ENCODE peak calls at places on chromosome 2, in six cellular contexts. X is GM23248, U is neuronal stem cell, F is trophoblast cell, I is neural progenitor cell, G is OCI-LY7. D is an unnamed sample.

GRCh38 chr2:240604291-240604938 is 17.9 kb downstream of the CAPN10 start:
- DNase-seq in G (peak), X (peak), F (peak), I (peak), U (no peak), D (peak)

GRCh38 chr2:122055541-122055940 is 300.1 kb downstream of the TSN start:
- DNase-seq in G (no peak), I (no peak), X (no peak), U (no peak), F (no peak), D (no peak)

GRCh38 chr2:208025814-208026184 is 472 bp upstream of the PLEKHM3 start:
- DNase-seq in F (no peak), X (no peak), G (peak), U (no peak), I (peak), D (no peak)

GRCh38 chr2:203804766-203805484 is 62.6 kb upstream of the CTLA4 start:
- DNase-seq in G (no peak), U (no peak), X (peak), F (no peak), I (no peak), D (no peak)

GRCh38 chr2:95058466-95058988 is 33.0 kb downstream of the MAL start:
- DNase-seq in F (no peak), I (no peak), G (no peak), X (no peak), U (no peak), D (no peak)

GRCh38 chr2:103445356-103445755 is 683.5 kb downstream of the TMEM182 start:
- DNase-seq in I (no peak), G (no peak), F (no peak), X (no peak), U (no peak), D (no peak)

GRCh38 chr2:190354003-190354690 is 10.8 kb downstream of the INPP1 start:
- DNase-seq in U (no peak), G (no peak), F (no peak), I (no peak), X (peak), D (no peak)

GRCh38 chr2:5148392-5149085 is 543.6 kb upstream of the SOX11 start:
- DNase-seq in F (no peak), X (no peak), G (no peak), U (no peak), I (no peak), D (no peak)

GRCh38 chr2:24245986-24246779 is 71.3 kb downstream of the FAM228A start:
- DNase-seq in G (no peak), F (no peak), I (no peak), X (peak), U (no peak), D (no peak)

GRCh38 chr2:38076250-38076709 is 329 bp upstream of the CYP1B1 start:
- DNase-seq in G (no peak), F (peak), X (peak), U (peak), I (peak), D (peak)

DNA sequence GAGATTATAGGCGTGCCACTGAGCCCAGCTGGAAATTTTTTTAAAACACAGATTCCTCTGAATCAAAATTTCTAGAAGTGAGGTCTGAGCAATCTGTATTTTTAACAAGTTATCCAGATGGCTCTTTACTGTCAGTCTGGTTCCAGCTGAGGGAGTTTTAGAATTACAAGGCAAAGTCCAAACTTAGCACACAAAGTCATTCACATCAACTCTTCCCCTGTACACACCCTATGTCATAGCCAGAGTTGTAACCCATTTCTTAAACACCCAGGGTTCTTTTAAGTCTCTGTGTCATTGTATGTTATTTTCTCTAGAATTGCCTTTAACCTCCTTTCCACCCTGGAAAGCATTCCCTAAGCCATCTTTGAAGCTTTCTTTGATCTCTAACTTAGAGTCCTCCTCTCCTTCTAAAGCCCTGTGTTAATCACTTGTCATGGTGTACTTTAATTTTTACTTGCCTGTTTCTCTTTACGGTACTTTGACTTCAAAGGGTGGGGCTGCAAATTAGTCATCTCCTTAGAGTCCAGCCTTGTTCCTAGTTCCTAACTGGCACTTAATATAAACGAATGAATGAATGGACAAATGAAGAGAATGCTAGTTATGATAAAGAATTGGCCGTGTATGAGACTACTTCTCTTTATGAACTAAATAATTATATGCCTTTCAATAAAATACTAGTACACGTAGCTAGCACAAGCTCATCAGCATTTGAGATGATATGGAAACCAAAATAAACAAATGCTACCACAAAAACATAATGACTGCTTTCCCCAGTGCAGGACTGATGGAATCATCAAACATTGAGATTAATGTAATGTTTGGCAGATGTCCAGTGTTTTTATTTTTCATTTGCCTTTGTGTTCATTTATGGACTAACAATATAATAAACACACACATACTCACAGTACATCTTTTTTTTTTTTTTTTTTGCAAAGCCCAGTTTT is 12.0 kb upstream of the ACTR3 start:
- DNase-seq in U (no peak), G (no peak), F (no peak), I (no peak), X (peak), D (peak)
- H2AFZ ChIP-seq in U (no peak), G (no peak), F (no peak), I (no peak), X (peak), D (peak)

DNA sequence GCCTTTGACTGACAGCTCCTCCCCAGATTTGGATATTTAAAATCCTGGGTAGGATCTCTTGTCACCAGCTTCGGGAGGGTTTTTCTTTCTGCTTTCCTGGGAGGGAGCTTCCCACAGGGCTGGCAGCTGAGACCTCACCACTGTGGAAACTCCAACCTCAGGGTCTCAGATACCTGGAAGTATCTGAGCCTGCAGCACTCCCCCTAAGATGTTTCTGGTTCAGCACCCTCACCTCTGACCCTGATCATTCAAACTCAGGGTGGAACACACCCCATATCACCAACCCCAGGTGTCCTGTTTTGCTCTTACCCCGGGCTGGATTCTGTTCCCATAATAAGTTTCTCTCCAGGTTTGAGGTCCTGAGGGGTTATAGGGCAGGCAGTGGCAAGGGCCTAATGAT is 1.9 kb downstream of the SIX2 start:
- DNase-seq in U (no peak), I (no peak), G (no peak), F (no peak), X (no peak), D (no peak)
- H2AFZ ChIP-seq in U (no peak), I (no peak), G (no peak), F (no peak), X (no peak), D (no peak)

DNA sequence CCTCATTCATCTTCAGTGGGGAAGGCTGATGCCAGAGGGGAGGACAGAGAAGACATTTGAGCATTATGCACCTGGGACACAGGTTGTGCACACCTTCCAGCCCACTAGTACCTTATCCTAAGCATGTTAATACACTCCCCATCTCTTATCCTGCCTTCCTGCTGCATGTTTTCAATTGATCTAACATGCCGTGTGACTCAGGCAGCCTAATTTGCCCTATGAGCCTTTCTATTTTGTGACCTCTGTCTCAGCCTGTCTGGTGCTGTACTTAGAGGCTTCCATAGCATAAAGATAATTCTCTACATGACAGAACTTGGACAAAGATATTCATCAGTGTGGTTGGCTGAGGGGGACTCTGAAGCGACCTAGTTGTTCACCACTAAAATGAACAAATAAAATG is 8.6 kb upstream of the TMEM37 start:
- DNase-seq in F (no peak), I (no peak), X (no peak), U (no peak), G (no peak), D (no peak)
- H2AFZ ChIP-seq in F (no peak), I (no peak), X (no peak), U (no peak), G (no peak), D (no peak)

DNA sequence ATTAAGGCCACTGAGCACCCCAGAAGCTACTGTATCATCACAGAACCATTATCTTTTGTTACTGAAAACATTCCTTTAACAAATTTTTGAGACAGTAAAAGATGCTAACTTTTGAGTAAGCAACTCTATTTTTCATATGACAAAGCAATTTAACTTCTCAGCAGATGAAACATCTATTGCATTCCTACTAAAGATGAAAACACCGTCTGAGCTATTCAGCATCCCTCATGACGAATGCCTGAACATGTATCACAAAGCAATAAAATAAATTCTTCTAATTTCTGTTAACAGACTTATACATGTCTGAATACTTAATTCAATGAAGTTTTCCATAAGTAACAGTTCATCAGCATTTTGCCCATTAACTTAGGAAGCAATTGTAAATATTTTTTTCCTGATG is 23.8 kb downstream of the CHN1 start:
- DNase-seq in F (no peak), X (peak), I (no peak), G (no peak), U (no peak), D (no peak)
- H2AFZ ChIP-seq in F (no peak), X (no peak), I (no peak), G (no peak), U (no peak), D (no peak)

DNA sequence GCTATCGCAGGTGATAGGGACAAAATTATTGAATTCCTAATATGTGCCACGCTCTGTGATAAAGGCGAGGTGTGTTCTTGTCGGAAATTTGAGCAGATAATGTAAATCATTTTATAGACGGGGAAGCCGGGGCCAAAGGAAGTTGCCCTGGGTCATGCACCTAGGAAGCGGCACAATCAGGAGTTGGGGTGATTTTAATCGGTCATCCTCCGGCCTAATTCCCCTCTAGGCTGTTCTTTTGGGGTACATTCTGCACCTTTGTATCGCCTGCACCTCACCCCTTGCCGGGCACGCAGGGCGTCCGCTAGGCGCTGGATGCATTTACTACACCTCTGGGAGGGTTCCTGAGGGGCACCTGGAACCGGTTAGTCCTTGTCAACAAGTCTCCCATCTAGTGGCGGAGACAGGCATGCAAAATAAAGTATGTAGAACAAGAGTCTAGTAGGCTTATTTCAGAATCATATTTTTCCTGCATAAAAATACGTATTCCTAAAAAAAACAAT is 605 bp upstream of the TEX261 start:
- DNase-seq in U (peak), G (peak), X (peak), I (peak), F (peak), D (peak)
- H2AFZ ChIP-seq in U (peak), G (peak), X (peak), I (peak), F (peak), D (peak)